ENCODE peak calls at places on chromosomes 13 and 19, in four cellular contexts. N is upper lobe of left lung, I is HepG2, U is A549. Y is an unnamed sample.

GRCh38 chr19:42366676-42367075 is 23.4 kb downstream of the CNFN start:
- ATAC-seq in N (no peak), I (no peak), U (no peak), Y (no peak)

GRCh38 chr13:57969961-57970360 is 338.4 kb downstream of the PCDH17 start:
- ATAC-seq in U (no peak), I (no peak), N (no peak), Y (no peak)

GRCh38 chr13:112743451-112744305 is 53.8 kb downstream of the ATP11A start:
- ATAC-seq in U (no peak), N (no peak), I (no peak), Y (no peak)

GRCh38 chr13:103272770-103273169 is 206.6 kb upstream of the SLC10A2 start:
- ATAC-seq in I (no peak), N (no peak), U (no peak), Y (no peak)

GRCh38 chr19:39193785-39194184 is 3.0 kb upstream of the NCCRP1 start:
- ATAC-seq in U (peak; percentile 67), N (peak; percentile 28), I (peak; percentile 72), Y (no peak)

GRCh38 chr19:45161715-45162463 is 1.1 kb upstream of the NKPD1 start:
- ATAC-seq in I (peak; percentile 69), N (no peak), U (peak; percentile 38), Y (no peak)

GRCh38 chr19:24033308-24033961 is 53.6 kb upstream of the ZNF254 start:
- ATAC-seq in N (peak; percentile 98), I (peak; percentile 97), U (peak; percentile 96), Y (peak; percentile 99)

GRCh38 chr19:11179716-11180297 is 17.5 kb downstream of the KANK2 start:
- ATAC-seq in U (no peak), I (no peak), N (no peak), Y (no peak)

GRCh38 chr19:13691569-13691968 is 72.8 kb upstream of the MRI1 start:
- ATAC-seq in I (no peak), N (no peak), U (no peak), Y (no peak)

GRCh38 chr19:49552749-49553148 is 24.9 kb downstream of the RCN3 start:
- ATAC-seq in N (peak; percentile 10), I (no peak), U (no peak), Y (no peak)

GRCh38 chr19:37994823-37995130 is 87.8 kb downstream of the SIPA1L3 start:
- ATAC-seq in I (no peak), U (no peak), N (no peak), Y (no peak)

GRCh38 chr19:6078068-6078467 is 32.2 kb downstream of the RFX2 start:
- ATAC-seq in N (no peak), I (no peak), U (no peak), Y (no peak)

GRCh38 chr13:51645154-51645650 is 60.9 kb downstream of the WDFY2 start:
- ATAC-seq in I (peak; percentile 25), N (peak; percentile 90), U (peak; percentile 27), Y (peak; percentile 78)

GRCh38 chr13:114259974-114260373 is 21.4 kb upstream of the UPF3A start:
- ATAC-seq in N (no peak), I (no peak), U (no peak), Y (no peak)

GRCh38 chr13:56909896-56910600 is 230.7 kb upstream of the PRR20A start:
- ATAC-seq in U (no peak), N (no peak), I (peak; percentile 66), Y (no peak)

GRCh38 chr19:50173144-50173543 is 10.1 kb upstream of the IZUMO2 start:
- ATAC-seq in I (peak; percentile 46), U (no peak), N (no peak), Y (no peak)

GRCh38 chr19:53545271-53546065 is 7.5 kb downstream of the ZNF331 start:
- ATAC-seq in I (no peak), N (peak; percentile 39), U (peak; percentile 99), Y (no peak)

GRCh38 chr19:48372904-48373303 is 8.7 kb downstream of the SYNGR4 start:
- ATAC-seq in I (no peak), U (peak; percentile 17), N (no peak), Y (no peak)

GRCh38 chr13:34942732-34943674 is 933 bp downstream of the NBEA start:
- ATAC-seq in I (peak; percentile 87), N (peak; percentile 27), U (peak; percentile 68), Y (peak; percentile 52)

GRCh38 chr19:12139309-12139708 is 841 bp downstream of the ZNF20 start:
- ATAC-seq in N (no peak), I (peak; percentile 3), U (no peak), Y (no peak)

GRCh38 chr19:28656644-28657043 is 556.3 kb downstream of the UQCRFS1 start:
- ATAC-seq in U (no peak), N (no peak), I (no peak), Y (no peak)

GRCh38 chr13:20990910-20991525 is 70.4 kb downstream of the LATS2 start:
- ATAC-seq in I (peak; percentile 68), U (no peak), N (no peak), Y (no peak)

GRCh38 chr13:27770809-27771208 is 21.5 kb upstream of the GSX1 start:
- ATAC-seq in I (peak; percentile 88), N (no peak), U (peak; percentile 71), Y (no peak)

GRCh38 chr13:46817838-46818476 is 21.0 kb upstream of the ESD start:
- ATAC-seq in I (peak; percentile 72), U (no peak), N (no peak), Y (no peak)

GRCh38 chr13:25874907-25875306 is 176.9 kb downstream of the SHISA2 start:
- ATAC-seq in N (no peak), I (no peak), U (no peak), Y (no peak)

GRCh38 chr13:77001963-77002587 is 10.2 kb downstream of the CLN5 start:
- ATAC-seq in N (no peak), I (peak; percentile 47), U (no peak), Y (no peak)

GRCh38 chr13:60012503-60012902 is 151.2 kb downstream of the DIAPH3 start:
- ATAC-seq in N (peak; percentile 31), U (no peak), I (no peak), Y (no peak)

GRCh38 chr19:43625918-43626579 is 6.6 kb upstream of the ZNF428 start:
- ATAC-seq in N (peak; percentile 18), I (no peak), U (peak; percentile 17), Y (no peak)

GRCh38 chr19:38059897-38060296 is 152.9 kb downstream of the SIPA1L3 start:
- ATAC-seq in I (no peak), U (no peak), N (no peak), Y (no peak)

GRCh38 chr13:94305463-94305862 is 174.0 kb downstream of the DCT start:
- ATAC-seq in N (peak; percentile 79), U (peak; percentile 59), I (peak; percentile 35), Y (peak; percentile 55)

GRCh38 chr19:18770663-18771327 is 20.3 kb downstream of the COMP start:
- ATAC-seq in U (no peak), N (no peak), I (no peak), Y (no peak)

GRCh38 chr13:110250258-110250891 is 56.6 kb downstream of the COL4A1 start:
- ATAC-seq in U (no peak), I (no peak), N (peak; percentile 72), Y (peak; percentile 75)

GRCh38 chr19:55373318-55373992 is 3.2 kb upstream of the TMEM190 start:
- ATAC-seq in I (peak; percentile 21), U (peak; percentile 21), N (no peak), Y (no peak)

GRCh38 chr13:110512198-110512740 is 49.3 kb downstream of the RAB20 start:
- ATAC-seq in I (no peak), N (no peak), U (no peak), Y (no peak)

GRCh38 chr19:1856698-1857603 is 6.4 kb downstream of the KLF16 start:
- ATAC-seq in U (peak; percentile 35), N (peak; percentile 65), I (peak; percentile 55), Y (peak; percentile 69)
- TF ChIP-seq EP300 in U (no peak), N (no peak), I (no peak), Y (no peak)

DNA sequence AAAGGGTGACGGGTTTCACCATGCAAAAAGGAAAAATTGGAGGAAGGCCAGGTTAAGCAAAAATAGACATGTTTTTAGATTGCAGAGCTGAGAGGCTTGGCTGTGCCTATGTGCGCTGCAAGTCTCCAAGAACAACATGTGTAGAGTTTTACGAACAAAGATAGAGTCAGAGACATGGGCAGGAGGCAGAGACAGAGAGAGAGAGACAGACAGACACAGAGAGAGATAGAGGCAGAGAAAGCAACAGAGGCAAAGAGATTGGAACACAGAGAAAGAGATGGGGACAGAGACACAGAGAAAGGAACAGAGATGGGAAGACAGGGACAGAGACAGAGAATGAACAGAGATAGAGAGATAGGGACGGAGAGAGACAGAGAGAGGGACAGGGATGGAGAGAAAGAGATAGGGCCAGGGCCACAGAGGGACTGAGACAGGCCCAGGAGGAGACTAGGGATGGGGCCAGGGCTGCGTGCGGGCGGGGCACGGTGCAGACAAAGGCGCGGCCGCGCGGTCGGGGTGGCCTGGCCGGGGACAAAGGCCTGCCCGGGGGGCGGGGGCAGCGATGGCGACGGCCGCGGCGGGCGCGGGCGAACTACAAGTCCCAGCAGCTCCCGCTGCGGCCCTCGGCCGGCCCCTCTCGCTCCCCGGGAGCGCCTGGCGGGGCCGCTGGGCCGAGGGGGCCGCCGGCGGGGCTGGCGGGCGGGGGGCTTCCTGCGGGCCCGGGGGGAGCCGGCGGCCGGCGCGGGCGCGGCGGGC is at the start of gene ZNF358:
- ATAC-seq in I (peak; percentile 95), N (peak; percentile 94), U (peak; percentile 80), Y (peak; percentile 88)
- TF ChIP-seq EP300 in I (no peak), N (no peak), U (no peak), Y (no peak)

GRCh38 chr19:29687897-29688728 is 22.9 kb downstream of the PLEKHF1 start:
- ATAC-seq in N (no peak), U (no peak), I (no peak), Y (no peak)
- TF ChIP-seq EP300 in N (no peak), U (no peak), I (no peak), Y (no peak)

DNA sequence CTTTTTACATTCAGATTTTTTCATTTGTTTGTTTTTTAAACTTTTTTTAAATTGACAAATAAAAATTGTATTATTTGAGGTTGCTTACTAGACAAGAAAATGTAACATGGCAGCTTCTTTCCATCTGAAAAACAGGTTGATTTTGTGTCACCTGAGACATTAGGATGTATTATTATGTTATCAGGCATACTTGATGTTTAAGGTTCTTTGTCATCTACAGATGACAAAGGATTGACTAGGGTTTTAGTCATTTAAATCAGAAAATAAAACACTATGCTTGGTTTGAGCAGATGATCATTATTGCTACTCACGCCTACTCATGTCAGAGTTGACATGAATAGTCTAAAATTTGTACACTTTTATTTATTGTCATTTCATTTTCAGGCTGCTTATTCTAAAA is 1494.5 kb downstream of the SLITRK5 start:
- ATAC-seq in N (no peak), I (no peak), U (no peak), Y (no peak)
- TF ChIP-seq EP300 in N (no peak), I (no peak), U (no peak), Y (no peak)

DNA sequence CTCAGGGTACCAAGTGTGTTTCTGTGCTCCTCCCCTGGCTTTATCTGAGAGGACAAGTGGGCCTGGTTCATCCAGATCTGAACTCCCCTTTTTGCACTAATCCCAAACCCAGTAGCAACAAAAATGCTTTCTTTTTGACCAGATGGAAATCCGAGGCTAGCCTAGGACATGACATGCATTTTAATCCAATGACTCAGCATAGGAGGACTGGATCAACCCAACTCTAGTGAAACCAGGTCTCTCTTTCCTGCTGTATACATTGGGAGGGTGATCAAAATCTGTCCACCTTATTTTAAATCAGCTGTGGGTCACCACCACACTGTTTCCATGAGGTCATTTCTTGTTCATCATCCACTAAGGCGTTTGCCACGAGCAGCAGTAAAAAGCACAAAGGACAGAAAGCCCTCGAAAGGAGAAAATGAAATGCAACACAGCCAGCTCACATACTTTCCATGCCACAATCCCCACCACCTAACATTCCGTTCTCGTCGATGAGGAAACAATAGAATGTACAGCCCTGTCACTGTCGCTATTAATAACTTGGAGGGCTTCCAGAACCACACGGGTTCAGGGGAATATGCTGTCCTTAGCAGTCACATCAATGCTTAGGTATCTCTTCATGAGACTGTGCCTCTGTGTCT is 543.0 kb downstream of the IRS2 start:
- ATAC-seq in N (peak; percentile 58), I (no peak), U (peak; percentile 94), Y (peak; percentile 85)
- TF ChIP-seq EP300 in N (peak; percentile 17), I (no peak), U (no peak), Y (no peak)

GRCh38 chr13:31161583-31162150 is at the start of gene HSPH1:
- ATAC-seq in I (peak; percentile 91), N (peak; percentile 97), U (peak; percentile 92), Y (peak; percentile 97)
- TF ChIP-seq EP300 in I (no peak), N (no peak), U (no peak), Y (no peak)